ENCODE peak calls at places on chromosomes 12 and 14, in four cellular contexts. C is keratinocyte, G is endothelial cell of umbilical vein, L is GM12878. H is an unnamed sample.

GRCh38 chr14:51395361-51395849 is 155.4 kb downstream of the TMX1 start:
- DNase-seq in C (peak; percentile 97), G (peak; percentile 91), L (no peak), H (no peak)

GRCh38 chr12:39685854-39686608 is 66.4 kb upstream of the ABCD2 start:
- DNase-seq in G (no peak), L (no peak), C (no peak), H (no peak)

GRCh38 chr14:34775342-34775741 is 60.9 kb upstream of the CFL2 start:
- DNase-seq in L (no peak), G (no peak), C (no peak), H (no peak)

GRCh38 chr14:103281496-103282231 is 52.4 kb upstream of the EIF5 start:
- DNase-seq in G (peak; percentile 27), L (no peak), C (no peak), H (no peak)

GRCh38 chr12:86117711-86118110 is 138.5 kb downstream of the MGAT4C start:
- DNase-seq in C (no peak), G (no peak), L (no peak), H (no peak)

GRCh38 chr12:57623811-57624390 is 9.1 kb downstream of the B4GALNT1 start:
- DNase-seq in G (no peak), L (no peak), C (no peak), H (no peak)

GRCh38 chr12:98345308-98345876 is 170.0 kb upstream of the TMPO start:
- DNase-seq in G (no peak), L (no peak), C (peak; percentile 96), H (no peak)

GRCh38 chr12:109202770-109203169 is 86.4 kb downstream of the ACACB start:
- DNase-seq in G (no peak), L (no peak), C (no peak), H (no peak)

GRCh38 chr14:36315159-36315853 is 5.1 kb downstream of the MBIP start:
- DNase-seq in C (no peak), G (no peak), L (peak; percentile 7), H (no peak)

GRCh38 chr14:75372260-75372659 is 55.6 kb upstream of the JDP2 start:
- DNase-seq in G (no peak), C (no peak), L (no peak), H (no peak)

GRCh38 chr14:37270629-37271028 is 72.9 kb downstream of the MIPOL1 start:
- DNase-seq in G (peak; percentile 31), L (no peak), C (no peak), H (no peak)

GRCh38 chr14:96631621-96632362 is 129.6 kb downstream of the PAPOLA start:
- DNase-seq in G (no peak), L (no peak), C (no peak), H (no peak)

GRCh38 chr14:50741571-50741970 is 73.5 kb upstream of the SAV1 start:
- DNase-seq in G (peak; percentile 55), L (no peak), C (no peak), H (peak; percentile 37)

GRCh38 chr14:40232302-40232701 is 800.1 kb upstream of the FBXO33 start:
- DNase-seq in G (no peak), L (no peak), C (no peak), H (no peak)

GRCh38 chr14:52801014-52801708 is 9.8 kb upstream of the GNPNAT1 start:
- DNase-seq in C (no peak), G (no peak), L (no peak), H (no peak)

GRCh38 chr12:78192979-78193378 is 362.3 kb downstream of the NAV3 start:
- DNase-seq in L (no peak), G (no peak), C (no peak), H (no peak)

GRCh38 chr14:99177046-99177655 is 94.8 kb downstream of the BCL11B start:
- DNase-seq in C (no peak), L (no peak), G (no peak), H (no peak)

GRCh38 chr12:51197736-51198567 is 19.9 kb downstream of the POU6F1 start:
- DNase-seq in L (no peak), C (no peak), G (no peak), H (no peak)

GRCh38 chr14:73237219-73237785 is at the start of gene PAPLN:
- DNase-seq in G (no peak), L (no peak), C (no peak), H (no peak)

GRCh38 chr12:47882796-47883546 is 21.8 kb downstream of the VDR start:
- DNase-seq in C (no peak), G (no peak), L (peak; percentile 77), H (peak; percentile 85)

GRCh38 chr14:31998220-31998559 is 78.9 kb upstream of the ARHGAP5 start:
- DNase-seq in C (no peak), G (no peak), L (no peak), H (no peak)

GRCh38 chr14:25570483-25570882 is 520.5 kb upstream of the STXBP6 start:
- DNase-seq in C (no peak), G (no peak), L (no peak), H (no peak)

GRCh38 chr12:5708371-5708770 is 236.7 kb downstream of the ANO2 start:
- DNase-seq in L (no peak), G (no peak), C (no peak), H (no peak)

GRCh38 chr12:111636209-111636928 is 37.3 kb upstream of the ATXN2 start:
- DNase-seq in G (peak; percentile 55), C (no peak), L (no peak), H (no peak)

GRCh38 chr14:73472182-73473114 is 14.1 kb upstream of the NUMB start:
- DNase-seq in G (peak; percentile 77), L (peak; percentile 57), C (peak; percentile 54), H (peak; percentile 51)

GRCh38 chr12:52822771-52823510 is 9.0 kb upstream of the KRT4 start:
- DNase-seq in L (no peak), G (no peak), C (no peak), H (no peak)

GRCh38 chr12:93020225-93020997 is 91.3 kb upstream of the EEA1 start:
- DNase-seq in G (peak; percentile 62), C (no peak), L (no peak), H (no peak)

GRCh38 chr12:4148418-4149056 is 125.0 kb upstream of the CCND2 start:
- DNase-seq in G (no peak), C (no peak), L (peak; percentile 93), H (peak; percentile 97)

GRCh38 chr12:74641262-74641661 is 103.6 kb downstream of the ATXN7L3B start:
- DNase-seq in G (no peak), C (no peak), L (no peak), H (no peak)

GRCh38 chr12:118034429-118035193 is 18.1 kb downstream of the RFC5 start:
- DNase-seq in G (peak; percentile 24), C (no peak), L (no peak), H (peak; percentile 6)

GRCh38 chr12:58529897-58530296 is 390.4 kb downstream of the LRIG3 start:
- DNase-seq in L (no peak), C (peak; percentile 81), G (no peak), H (no peak)

GRCh38 chr12:132866251-132866828 is 21.1 kb downstream of the CHFR start:
- DNase-seq in G (no peak), C (peak; percentile 87), L (no peak), H (no peak)

GRCh38 chr12:15932975-15933374 is 21.8 kb downstream of the DERA start:
- DNase-seq in C (no peak), G (no peak), L (no peak), H (no peak)

GRCh38 chr12:15931590-15932053 is 20.5 kb downstream of the DERA start:
- DNase-seq in L (peak; percentile 64), C (no peak), G (no peak), H (no peak)

GRCh38 chr12:15928345-15928744 is 17.2 kb downstream of the DERA start:
- DNase-seq in C (no peak), G (peak; percentile 59), L (peak; percentile 11), H (no peak)

GRCh38 chr12:15924956-15925355 is 13.8 kb downstream of the DERA start:
- DNase-seq in G (no peak), C (no peak), L (no peak), H (no peak)

GRCh38 chr12:15928870-15929571 is 17.9 kb downstream of the DERA start:
- DNase-seq in G (no peak), C (no peak), L (peak; percentile 34), H (no peak)
- H3K4me2 ChIP-seq in G (peak overlapping the region; percentile 24), C (no peak overlapping the region), L (no peak overlapping the region), H (no peak overlapping the region)

DNA sequence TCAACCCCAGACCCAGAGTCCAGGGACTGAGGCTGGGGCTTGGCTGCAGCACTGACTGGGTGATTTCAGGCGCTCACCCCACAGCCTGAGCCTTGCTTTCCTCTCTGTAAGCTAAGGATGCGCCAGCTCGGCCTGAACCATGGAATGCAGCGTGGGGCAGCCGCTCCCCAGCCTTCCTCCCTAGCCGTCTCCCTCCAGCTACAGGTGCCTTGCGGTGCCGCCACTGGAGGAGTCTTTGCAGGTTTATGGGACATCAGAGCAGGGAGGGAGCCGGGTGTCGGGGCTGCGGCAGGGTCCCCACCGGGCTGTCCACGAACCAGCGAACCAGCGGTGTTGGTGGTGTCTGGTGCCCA is 19.4 kb downstream of the PPP2R5C start:
- DNase-seq in G (no peak), L (no peak), C (no peak), H (no peak)
- TF ChIP-seq EZH2 in G (peak; percentile 85), L (no peak), C (peak; percentile 86), H (no peak)

DNA sequence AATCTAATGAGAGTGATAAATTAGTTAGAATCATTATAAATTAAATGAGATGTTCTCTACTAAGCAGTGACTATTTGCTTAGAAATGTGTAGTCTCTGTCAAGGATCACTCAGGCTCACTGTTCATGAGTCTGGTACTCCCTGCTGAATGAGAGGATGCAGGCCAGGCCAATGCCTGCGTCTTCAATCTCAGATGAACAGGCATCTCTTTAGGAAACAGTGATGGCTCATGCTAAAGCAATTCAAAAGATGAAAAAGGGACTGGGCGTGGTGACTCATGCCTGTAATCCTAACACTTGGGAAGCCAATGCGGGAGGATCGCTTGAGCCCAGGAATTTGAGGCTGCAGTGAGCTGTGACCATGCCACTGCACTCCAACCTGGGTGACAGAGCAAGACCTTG is 106.8 kb downstream of the ZFC3H1 start:
- DNase-seq in L (no peak), G (no peak), C (peak; percentile 53), H (no peak)
- H3K4me2 ChIP-seq in L (no peak overlapping the region), G (no peak overlapping the region), C (no peak overlapping the region), H (no peak overlapping the region)

DNA sequence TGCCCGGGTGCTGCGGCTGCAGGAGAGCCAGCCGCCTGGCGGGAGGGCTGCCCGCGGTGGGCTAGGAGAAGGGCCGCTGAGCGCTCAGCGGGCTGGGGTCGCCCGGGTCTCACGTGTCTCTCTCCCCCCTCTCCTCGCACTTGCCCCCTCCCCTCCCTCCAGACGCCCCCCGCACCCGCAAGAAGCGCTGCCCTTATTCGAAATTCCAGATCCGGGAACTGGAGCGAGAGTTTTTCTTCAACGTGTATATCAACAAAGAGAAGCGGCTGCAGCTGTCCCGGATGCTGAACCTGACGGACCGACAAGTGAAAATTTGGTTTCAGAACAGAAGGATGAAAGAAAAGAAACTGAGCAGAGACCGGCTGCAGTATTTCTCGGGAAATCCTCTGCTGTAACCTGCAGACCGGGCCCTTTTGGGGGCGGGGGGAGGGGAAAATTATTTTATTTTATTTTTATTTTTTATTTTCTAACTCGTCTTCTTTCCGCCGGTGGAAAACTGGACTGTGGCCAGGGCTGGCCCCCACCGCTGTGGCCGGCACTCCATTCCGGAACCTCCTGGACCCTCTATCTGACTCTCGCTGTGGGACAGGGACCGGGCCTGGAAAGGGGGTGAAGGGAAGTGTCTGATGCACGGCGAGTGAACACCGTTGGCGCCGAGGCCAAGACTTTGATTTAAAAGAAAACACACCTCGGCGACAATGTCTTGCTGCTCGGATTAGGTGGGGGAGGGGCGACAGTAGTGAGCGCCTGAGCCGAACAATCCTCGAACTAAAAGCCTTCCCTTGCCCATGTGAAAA is 463 bp upstream of the HOTAIR start:
- DNase-seq in G (no peak), C (no peak), L (no peak), H (peak; percentile 68)
- TF ChIP-seq EZH2 in G (peak; percentile 21), C (no peak), L (no peak), H (no peak)

GRCh38 chr14:92632546-92633273 is 115.7 kb downstream of the LGMN start:
- DNase-seq in G (no peak), C (no peak), L (no peak), H (no peak)
- H3K4me2 ChIP-seq in G (no peak overlapping the region), C (no peak overlapping the region), L (no peak overlapping the region), H (no peak overlapping the region)

GRCh38 chr12:131610891-131611290 is 100.0 kb upstream of the SFSWAP start:
- DNase-seq in C (no peak), L (no peak), G (no peak), H (no peak)
- TF ChIP-seq EZH2 in C (no peak), L (no peak), G (no peak), H (no peak)

H was measured in MM.1S.